ENCODE peak calls at places on chromosome 13, in nine cellular contexts. T, D, W, Y, M, N, P, G and O are unnamed samples.

GRCh38 chr13:109427148-109427547 is 359.2 kb downstream of the IRS2 start:
- DNase-seq in N (no peak), M (no peak), Y (no peak), P (no peak), D (no peak), W (no peak), T (no peak), G (no peak), O (no peak)

GRCh38 chr13:46354143-46355087 is 32.6 kb downstream of the RUBCNL start:
- DNase-seq in Y (peak; percentile 89), P (no peak), M (no peak), G (no peak), N (no peak), W (peak; percentile 97), D (no peak), T (peak; percentile 86), O (peak; percentile 84)

GRCh38 chr13:110575322-110576069 is 14.0 kb upstream of the RAB20 start:
- DNase-seq in P (peak; percentile 26), Y (no peak), N (no peak), T (no peak), G (no peak), M (peak; percentile 18), D (no peak), W (peak; percentile 43), O (no peak)

GRCh38 chr13:46961719-46962118 is 64.9 kb upstream of the HTR2A start:
- DNase-seq in W (peak; percentile 83), D (no peak), N (no peak), T (no peak), Y (peak; percentile 84), G (no peak), M (no peak), P (no peak), O (peak; percentile 74)

GRCh38 chr13:26653310-26653709 is 95.8 kb downstream of the WASF3 start:
- DNase-seq in M (no peak), G (no peak), W (peak; percentile 61), T (no peak), P (no peak), N (no peak), D (no peak), Y (peak; percentile 65), O (peak; percentile 21)

GRCh38 chr13:27257233-27257568 is 5.8 kb downstream of the RPL21 start:
- DNase-seq in M (no peak), G (no peak), Y (no peak), T (no peak), N (no peak), P (no peak), D (no peak), W (no peak), O (no peak)

GRCh38 chr13:108495686-108496363 is 133.6 kb upstream of the MYO16 start:
- DNase-seq in D (no peak), T (no peak), P (no peak), M (peak; percentile 68), N (no peak), Y (peak; percentile 14), G (no peak), W (peak; percentile 25), O (no peak)

GRCh38 chr13:47120284-47120683 is 223.4 kb upstream of the HTR2A start:
- DNase-seq in D (no peak), Y (no peak), W (no peak), G (no peak), T (no peak), N (no peak), P (no peak), M (no peak), O (no peak)

GRCh38 chr13:99382428-99383133 is 75.4 kb upstream of the GPR183 start:
- DNase-seq in N (no peak), G (peak; percentile 71), D (no peak), P (no peak), T (no peak), W (no peak), Y (peak; percentile 45), M (no peak), O (no peak)

GRCh38 chr13:33383724-33384577 is 98.4 kb upstream of the STARD13 start:
- DNase-seq in M (no peak), Y (no peak), T (no peak), W (no peak), N (no peak), P (no peak), D (no peak), G (no peak), O (no peak)

GRCh38 chr13:33394294-33394932 is 108.9 kb upstream of the STARD13 start:
- DNase-seq in T (no peak), G (no peak), P (no peak), W (no peak), N (no peak), D (no peak), Y (no peak), M (no peak), O (no peak)

GRCh38 chr13:33392794-33393371 is 107.3 kb upstream of the STARD13 start:
- DNase-seq in W (no peak), N (no peak), P (no peak), D (no peak), G (no peak), T (no peak), Y (no peak), M (no peak), O (no peak)

DNA sequence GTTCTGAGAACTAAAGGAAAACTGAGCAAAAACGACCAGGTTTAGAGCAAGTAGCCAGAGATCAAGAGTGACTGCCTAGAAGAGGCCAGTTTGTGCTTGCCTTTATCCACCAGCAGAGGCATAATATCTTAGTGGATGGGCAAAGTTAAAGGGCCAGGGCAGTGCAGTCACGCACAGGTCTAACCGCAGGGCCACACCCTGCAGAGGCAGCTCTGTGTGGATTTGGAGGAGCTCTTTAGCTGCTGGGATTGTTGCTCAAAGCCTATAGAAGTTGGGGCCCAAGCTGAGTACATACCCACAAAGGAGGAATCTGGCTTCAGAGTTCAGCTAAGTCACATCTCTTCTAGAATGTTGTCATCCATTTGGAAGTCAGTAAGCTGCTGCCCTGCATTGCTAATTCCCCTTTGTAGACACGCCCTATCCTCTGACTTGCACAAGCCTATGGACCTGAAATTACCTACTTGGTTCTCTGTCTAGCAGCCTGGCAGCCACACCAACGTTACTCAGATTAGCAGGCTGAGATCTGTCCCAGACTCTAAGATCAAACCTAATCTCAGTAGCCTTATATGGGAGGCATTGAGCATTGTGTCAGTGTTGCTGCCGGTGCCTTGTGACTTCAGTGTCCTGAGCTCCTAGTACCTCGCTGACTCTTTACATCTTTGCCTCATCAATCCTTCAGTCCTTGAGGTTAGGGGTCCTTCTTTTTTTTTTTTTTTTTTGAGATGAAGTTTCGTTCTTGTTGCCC is 102.9 kb upstream of the STARD13 start:
- DNase-seq in D (no peak), W (peak; percentile 6), N (no peak), M (no peak), P (no peak), T (no peak), Y (peak; percentile 89), G (no peak), O (no peak)
- H3K4me3 ChIP-seq in D (no peak overlapping the region), W (no peak overlapping the region), N (no peak overlapping the region), M (no peak overlapping the region), P (no peak overlapping the region), T (no peak overlapping the region), Y (no peak overlapping the region), G (no peak overlapping the region), O (no peak overlapping the region)

GRCh38 chr13:29702912-29703351 is 107.4 kb upstream of the SLC7A1 start:
- DNase-seq in N (no peak), P (peak; percentile 28), M (no peak), G (no peak), Y (peak; percentile 95), W (peak; percentile 89), T (peak; percentile 80), D (no peak), O (peak; percentile 94)

GRCh38 chr13:29703421-29703820 is 107.9 kb upstream of the SLC7A1 start:
- DNase-seq in P (no peak), M (no peak), Y (no peak), T (no peak), D (no peak), G (no peak), W (no peak), N (no peak), O (no peak)

GRCh38 chr13:29706923-29707322 is 111.4 kb upstream of the SLC7A1 start:
- DNase-seq in P (no peak), N (no peak), T (no peak), M (no peak), G (no peak), Y (no peak), D (no peak), W (no peak), O (no peak)

GRCh38 chr13:29704648-29705047 is 109.2 kb upstream of the SLC7A1 start:
- DNase-seq in D (no peak), M (no peak), N (no peak), P (peak; percentile 23), G (no peak), T (no peak), W (peak; percentile 5), Y (no peak), O (no peak)

DNA sequence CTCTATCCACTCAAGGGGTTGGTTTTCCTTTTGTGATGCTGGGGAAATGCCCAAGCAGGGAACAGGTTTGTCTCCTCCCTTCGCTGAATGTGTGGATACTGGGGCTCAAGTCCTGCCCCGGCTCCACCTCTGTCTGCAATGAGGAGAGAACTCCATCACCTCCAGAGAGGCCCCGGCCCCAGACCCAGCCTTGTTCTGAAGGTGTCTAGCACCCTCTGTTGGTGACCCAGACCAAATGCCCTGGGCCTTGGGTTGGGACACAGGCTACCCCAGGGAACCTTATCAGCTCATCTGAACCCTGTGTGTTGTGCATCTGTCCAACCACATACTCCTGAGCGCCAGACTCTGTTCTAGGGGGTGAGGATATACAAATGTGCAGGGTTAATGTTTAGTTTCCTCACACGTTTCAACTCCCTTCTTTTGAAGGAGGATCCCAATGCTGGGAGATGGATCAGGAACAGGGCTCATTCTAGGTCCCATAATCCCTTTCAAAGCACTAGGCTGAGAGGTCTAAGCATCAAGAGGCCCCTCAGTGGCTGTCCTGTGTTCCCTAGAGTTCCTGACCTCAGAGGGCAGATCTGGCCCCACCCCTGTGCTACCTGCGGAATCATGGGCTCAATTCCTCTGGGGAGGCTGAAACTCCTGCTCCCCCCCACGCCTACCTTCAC is 112.5 kb upstream of the SLC7A1 start:
- DNase-seq in W (peak; percentile 69), P (no peak), Y (peak; percentile 67), M (peak; percentile 74), N (no peak), D (peak; percentile 54), T (peak; percentile 24), G (peak; percentile 50), O (peak; percentile 10)
- TF ChIP-seq CTCF in W (peak; percentile 81), P (peak; percentile 64), Y (peak; percentile 84), M (peak; percentile 70), N (peak; percentile 22), D (peak; percentile 80), T (peak; percentile 87), G (no peak), O (peak; percentile 92)

DNA sequence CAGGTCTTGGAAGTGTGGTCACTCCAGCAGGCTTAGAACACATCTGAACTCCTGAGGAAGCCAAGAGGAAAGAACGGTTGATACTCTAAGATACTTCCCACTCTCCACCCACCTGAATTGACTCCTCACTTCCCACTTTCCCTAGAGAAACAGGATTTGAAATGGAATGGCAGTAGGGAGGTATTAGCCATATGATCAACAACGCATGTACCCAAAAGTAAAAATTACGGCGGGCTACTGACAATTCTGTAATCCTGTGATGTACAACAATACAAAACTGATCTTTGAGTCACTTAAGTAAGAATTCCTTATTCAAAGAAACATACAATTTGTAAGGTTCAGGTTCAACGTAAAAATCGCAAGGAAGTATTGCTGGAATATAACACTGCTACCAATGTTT is 3.2 kb downstream of the SPRY2 start:
- DNase-seq in N (no peak), D (no peak), G (no peak), Y (peak; percentile 14), M (no peak), T (no peak), P (no peak), W (peak; percentile 47), O (no peak)
- H3K4me3 ChIP-seq in N (peak overlapping the region; percentile 70), D (no peak overlapping the region), G (no peak overlapping the region), Y (peak overlapping the region; percentile 90), M (peak overlapping the region; percentile 96), T (peak overlapping the region; percentile 81), P (peak overlapping the region; percentile 97), W (peak overlapping the region; percentile 73), O (peak overlapping the region; percentile 89)

GRCh38 chr13:81639984-81640582 is 1299.2 kb upstream of the SPRY2 start:
- DNase-seq in P (no peak), W (no peak), T (no peak), N (no peak), G (no peak), Y (peak; percentile 51), M (peak; percentile 7), D (peak; percentile 1), O (no peak)
- TF ChIP-seq CTCF in P (no peak), W (peak; percentile 23), T (peak; percentile 9), N (no peak), G (no peak), Y (peak; percentile 79), M (peak; percentile 65), D (peak; percentile 71), O (no peak)